ENCODE peak calls at places on chromosomes 16 and 17, in four cellular contexts. C is WTC11, Z is K562, R is HepG2. W is an unnamed sample.

GRCh38 chr17:11144358-11145233 is 96.4 kb upstream of the SHISA6 start:
- DNase-seq in C (peak; percentile 18), Z (peak; percentile 21), R (peak; percentile 18), W (peak; percentile 35)

GRCh38 chr17:15091825-15092224 is 173.3 kb downstream of the PMP22 start:
- DNase-seq in C (peak; percentile 25), Z (no peak), R (no peak), W (no peak)

GRCh38 chr17:3594976-3595375 is 14.2 kb downstream of the TRPV1 start:
- DNase-seq in C (no peak), Z (no peak), R (no peak), W (no peak)

GRCh38 chr17:43854498-43854897 is 7.5 kb downstream of the CD300LG start:
- DNase-seq in C (no peak), Z (no peak), R (no peak), W (no peak)

GRCh38 chr17:13888043-13888442 is 181.3 kb upstream of the COX10 start:
- DNase-seq in C (no peak), Z (peak; percentile 3), R (no peak), W (peak; percentile 20)

GRCh38 chr16:14181371-14182050 is 110.4 kb downstream of the MRTFB start:
- DNase-seq in C (no peak), Z (no peak), R (no peak), W (no peak)

GRCh38 chr16:23020084-23020483 is 129.2 kb downstream of the USP31 start:
- DNase-seq in C (no peak), Z (peak; percentile 26), R (no peak), W (no peak)

GRCh38 chr16:85507342-85507741 is 105.8 kb upstream of the GSE1 start:
- DNase-seq in C (no peak), Z (no peak), R (no peak), W (no peak)

GRCh38 chr17:72555052-72555451 is 434.2 kb downstream of the SOX9 start:
- DNase-seq in C (no peak), Z (no peak), R (no peak), W (no peak)

GRCh38 chr16:66746682-66747081 is 4.7 kb downstream of the DYNC1LI2 start:
- DNase-seq in C (no peak), Z (no peak), R (no peak), W (no peak)

GRCh38 chr16:79980650-79981521 is 380.3 kb upstream of the MAF start:
- DNase-seq in C (no peak), Z (no peak), R (no peak), W (no peak)

GRCh38 chr16:12255473-12255872 is 278.9 kb downstream of the SNX29 start:
- DNase-seq in C (no peak), Z (no peak), R (no peak), W (no peak)

GRCh38 chr16:49274936-49275730 is 6.5 kb downstream of the CBLN1 start:
- DNase-seq in C (peak; percentile 45), Z (no peak), R (no peak), W (no peak)

GRCh38 chr16:22727285-22728166 is 86.4 kb upstream of the HS3ST2 start:
- DNase-seq in C (no peak), Z (no peak), R (no peak), W (no peak)

GRCh38 chr17:50976951-50977472 is 110.9 kb upstream of the TOB1 start:
- DNase-seq in C (no peak), Z (no peak), R (no peak), W (no peak)

GRCh38 chr16:62516001-62516400 is 479.8 kb upstream of the CDH8 start:
- DNase-seq in C (no peak), Z (no peak), R (no peak), W (no peak)

DNA sequence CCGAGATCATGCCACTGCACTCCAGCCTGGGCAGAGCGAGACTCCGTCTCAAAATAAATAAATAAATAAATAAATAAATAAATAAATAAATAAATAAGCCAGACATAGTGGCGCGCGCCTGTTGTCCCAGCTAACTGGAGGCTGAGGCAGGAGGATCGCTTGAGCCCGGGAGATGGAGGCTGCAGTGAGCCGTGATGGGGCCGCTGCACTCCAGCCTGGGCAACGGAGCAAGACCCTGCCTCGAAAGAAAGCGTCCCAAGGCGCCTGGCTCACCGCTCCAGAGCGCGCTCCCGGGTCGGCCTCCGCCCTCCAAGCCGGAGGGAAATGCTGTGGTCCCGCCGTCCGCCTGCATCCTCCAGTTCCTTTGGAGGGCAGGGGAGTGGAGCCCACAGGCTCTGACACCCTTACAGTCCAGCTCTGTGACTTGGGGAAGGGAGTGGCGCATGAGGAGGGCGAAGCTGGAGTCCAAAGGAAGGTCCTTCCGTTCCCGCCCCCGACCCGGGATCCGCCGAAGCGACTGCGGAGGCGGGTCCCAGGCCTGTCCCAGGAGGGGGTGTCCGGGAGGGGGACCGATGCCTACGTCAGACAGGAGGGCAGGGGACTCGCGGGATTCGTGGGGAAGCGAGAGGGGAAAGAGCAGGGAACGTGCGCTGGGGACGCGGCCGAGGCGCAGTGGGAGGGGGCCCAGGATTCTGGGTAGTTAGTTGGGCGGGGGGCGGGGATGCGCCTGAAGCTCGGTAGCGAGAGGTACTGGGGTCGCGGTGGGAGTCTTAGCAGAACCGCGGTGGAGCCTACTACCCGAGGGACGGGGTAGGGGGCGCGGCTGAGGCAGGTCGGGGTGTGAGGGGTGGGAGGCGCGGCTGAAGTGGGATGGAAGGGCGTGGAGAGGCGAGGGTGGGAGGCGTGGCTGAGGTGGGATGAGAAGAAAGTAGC is 8.4 kb upstream of the TRPV2 start:
- DNase-seq in C (peak; percentile 90), Z (no peak), R (no peak), W (no peak)
- TF ChIP-seq ELF4 in C (no peak), Z (no peak), R (no peak), W (no peak)

GRCh38 chr16:89693931-89694783 is 7.3 kb downstream of the SPATA2L start:
- DNase-seq in C (no peak), Z (no peak), R (peak; percentile 32), W (no peak)
- TF ChIP-seq ELF4 in C (no peak), Z (no peak), R (no peak), W (no peak)

GRCh38 chr17:49618112-49618611 is 42.5 kb downstream of the NXPH3 start:
- DNase-seq in C (no peak), Z (no peak), R (no peak), W (no peak)

GRCh38 chr17:49612721-49613120 is 37.0 kb downstream of the NXPH3 start:
- DNase-seq in C (no peak), Z (no peak), R (no peak), W (no peak)

GRCh38 chr17:49616086-49616485 is 40.4 kb downstream of the NXPH3 start:
- DNase-seq in C (no peak), Z (peak; percentile 7), R (no peak), W (peak; percentile 23)

GRCh38 chr17:49621420-49621819 is 45.7 kb downstream of the NXPH3 start:
- DNase-seq in C (no peak), Z (no peak), R (no peak), W (no peak)

GRCh38 chr17:49616546-49617205 is 41.0 kb downstream of the NXPH3 start:
- DNase-seq in C (no peak), Z (no peak), R (no peak), W (no peak)
- TF ChIP-seq ELF4 in C (no peak), Z (no peak), R (no peak), W (no peak)

GRCh38 chr17:28896884-28897768 is at the start of gene FLOT2:
- DNase-seq in C (peak; percentile 72), Z (peak; percentile 84), R (peak; percentile 54), W (peak; percentile 55)

GRCh38 chr17:28895794-28896447 is 1.6 kb downstream of the FLOT2 start:
- DNase-seq in C (no peak), Z (peak; percentile 40), R (no peak), W (no peak)

GRCh38 chr17:28898261-28898955 is 875 bp upstream of the FLOT2 start:
- DNase-seq in C (no peak), Z (no peak), R (no peak), W (no peak)

GRCh38 chr17:28897769-28898259 is 281 bp upstream of the FLOT2 start:
- DNase-seq in C (no peak), Z (no peak), R (no peak), W (no peak)

DNA sequence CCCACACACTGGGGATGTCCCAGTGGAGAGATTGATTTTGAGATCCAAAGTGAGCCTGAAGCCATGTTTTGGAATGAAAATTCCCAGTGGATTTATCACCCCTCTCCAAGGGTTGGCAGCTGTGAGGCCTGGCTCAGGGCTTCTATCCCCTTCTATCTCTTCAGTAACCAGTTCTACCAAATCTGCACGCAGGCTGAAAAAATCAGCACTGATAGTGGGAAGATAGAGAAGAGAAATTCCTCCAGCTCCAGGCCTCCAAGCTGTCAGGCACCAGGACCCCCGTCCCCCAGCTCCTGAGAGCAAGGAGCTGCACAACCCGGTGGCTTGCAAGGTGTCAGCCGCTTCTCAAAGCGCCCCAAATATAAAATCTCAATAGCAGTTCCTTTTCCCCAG is 1.0 kb downstream of the FLOT2 start:
- DNase-seq in C (no peak), Z (no peak), R (no peak), W (no peak)
- TF ChIP-seq ELF4 in C (no peak), Z (no peak), R (no peak), W (no peak)

GRCh38 chr16:88650749-88651275 is at the start of gene CYBA:
- DNase-seq in C (peak; percentile 79), Z (peak; percentile 93), R (peak; percentile 83), W (peak; percentile 61)
- TF ChIP-seq ELF4 in C (no peak), Z (no peak), R (no peak), W (no peak)

GRCh38 chr16:800834-801488 is 427 bp upstream of the GNG13 start:
- DNase-seq in C (no peak), Z (no peak), R (no peak), W (no peak)

GRCh38 chr16:801584-802363 is 1.2 kb upstream of the GNG13 start:
- DNase-seq in C (no peak), Z (no peak), R (no peak), W (no peak)

GRCh38 chr16:799111-799947 is 1.2 kb downstream of the GNG13 start:
- DNase-seq in C (no peak), Z (no peak), R (no peak), W (no peak)

GRCh38 chr16:798666-799065 is 1.9 kb downstream of the GNG13 start:
- DNase-seq in C (no peak), Z (no peak), R (no peak), W (no peak)

GRCh38 chr16:799948-800833 is at the start of gene GNG13:
- DNase-seq in C (peak; percentile 72), Z (peak; percentile 46), R (no peak), W (no peak)
- TF ChIP-seq ELF4 in C (no peak), Z (no peak), R (no peak), W (no peak)

W was measured in HEK293T.